ENCODE peak calls at places on chromosomes 11 and 22, in eight cellular contexts. K is psoas muscle, F is lung, Y is brain microvascular endothelial cell, E is vagina, O is pancreas, T is esophagus squamous epithelium, L is mammary epithelial cell. Q is an unnamed sample. For H3K27me3, the result is how much of the 10 kb centered on the place peaks cover.

GRCh38 chr11:28679795-28680194 is 571.6 kb downstream of the METTL15 start:
- DNase-seq in K (no peak), F (no peak), Y (peak), E (no peak), O (no peak), T (no peak), L (no peak), Q (no peak)

GRCh38 chr22:46023558-46023981 is 46.6 kb upstream of the WNT7B start:
- DNase-seq in K (no peak), F (no peak), Y (no peak), E (no peak), O (no peak), T (no peak), L (no peak), Q (no peak)

GRCh38 chr22:43127166-43127908 is 15.9 kb downstream of the MCAT start:
- DNase-seq in K (no peak), F (no peak), Y (no peak), E (no peak), O (no peak), T (no peak), L (peak), Q (no peak)

GRCh38 chr11:21475276-21475675 is 717.6 kb upstream of the ANO5 start:
- DNase-seq in K (no peak), F (no peak), Y (no peak), E (no peak), O (no peak), T (no peak), L (no peak), Q (no peak)

GRCh38 chr11:73374130-73374529 is 2.1 kb upstream of the RELT start:
- DNase-seq in K (no peak), F (no peak), Y (no peak), E (no peak), O (no peak), T (no peak), L (no peak), Q (no peak)

GRCh38 chr11:81444306-81444705 is 1289.4 kb downstream of the FAM181B start:
- DNase-seq in K (no peak), F (no peak), Y (no peak), E (no peak), O (no peak), T (no peak), L (no peak), Q (no peak)

GRCh38 chr22:26330971-26331625 is 98.0 kb upstream of the ASPHD2 start:
- DNase-seq in K (peak), F (peak), Y (peak), E (no peak), O (peak), T (no peak), L (peak), Q (peak)

GRCh38 chr11:132022718-132023117 is 652.3 kb downstream of the NTM start:
- DNase-seq in K (no peak), F (no peak), Y (no peak), E (no peak), O (no peak), T (no peak), L (no peak), Q (no peak)

GRCh38 chr11:108616549-108616948 is 23.0 kb upstream of the EXPH5 start:
- DNase-seq in K (no peak), F (no peak), Y (peak), E (no peak), O (no peak), T (no peak), L (peak), Q (no peak)

GRCh38 chr22:36873614-36874308 is 13.0 kb downstream of the NCF4 start:
- DNase-seq in K (no peak), F (peak), Y (peak), E (no peak), O (peak), T (no peak), L (peak), Q (no peak)

GRCh38 chr11:58958500-58958899 is 19.2 kb downstream of the GLYATL1 start:
- DNase-seq in K (no peak), F (no peak), Y (no peak), E (no peak), O (peak), T (no peak), L (no peak), Q (no peak)

GRCh38 chr11:123145220-123145619 is 49.8 kb downstream of the CLMP start:
- DNase-seq in K (peak), F (peak), Y (peak), E (no peak), O (peak), T (no peak), L (peak), Q (no peak)

GRCh38 chr11:33907419-33907818 is 15.5 kb upstream of the LMO2 start:
- DNase-seq in K (no peak), F (no peak), Y (no peak), E (no peak), O (no peak), T (no peak), L (no peak), Q (no peak)

GRCh38 chr22:41812805-41813545 is 12.5 kb downstream of the CCDC134 start:
- DNase-seq in K (no peak), F (no peak), Y (no peak), E (no peak), O (no peak), T (no peak), L (no peak), Q (no peak)

GRCh38 chr22:50305658-50306566 is 1.5 kb downstream of the PLXNB2 start:
- DNase-seq in K (peak), F (peak), Y (peak), E (no peak), O (peak), T (no peak), L (peak), Q (no peak)

GRCh38 chr11:98725471-98725870 is 295.3 kb upstream of the CNTN5 start:
- DNase-seq in K (no peak), F (no peak), Y (no peak), E (no peak), O (no peak), T (no peak), L (no peak), Q (no peak)

GRCh38 chr11:87265915-87266314 is 228.2 kb downstream of the TMEM135 start:
- DNase-seq in K (no peak), F (no peak), Y (no peak), E (no peak), O (no peak), T (no peak), L (no peak), Q (no peak)

GRCh38 chr11:10394229-10395100 is 60.6 kb upstream of the AMPD3 start:
- DNase-seq in K (no peak), F (no peak), Y (peak), E (peak), O (peak), T (no peak), L (no peak), Q (no peak)

GRCh38 chr11:114595571-114595970 is at the start of gene NXPE4:
- DNase-seq in K (no peak), F (no peak), Y (no peak), E (no peak), O (no peak), T (no peak), L (no peak), Q (no peak)

GRCh38 chr11:60942970-60943565 is 8.9 kb downstream of the SLC15A3 start:
- DNase-seq in K (no peak), F (peak), Y (no peak), E (no peak), O (peak), T (no peak), L (peak), Q (no peak)
- H3K27ac ChIP-seq in K (no peak), F (peak), Y (no peak), E (no peak), O (peak), T (peak), L (no peak), Q (no peak)

GRCh38 chr11:5610446-5610845 is 14.0 kb downstream of the TRIM6 start:
- DNase-seq in K (no peak), F (no peak), Y (no peak), E (no peak), O (no peak), T (no peak), L (no peak), Q (no peak)

GRCh38 chr11:5603326-5603725 is 6.9 kb downstream of the TRIM6 start:
- DNase-seq in K (no peak), F (no peak), Y (no peak), E (no peak), O (no peak), T (no peak), L (no peak), Q (no peak)

GRCh38 chr11:5608778-5609177 is 12.3 kb downstream of the TRIM6 start:
- DNase-seq in K (no peak), F (no peak), Y (no peak), E (no peak), O (no peak), T (no peak), L (no peak), Q (no peak)

GRCh38 chr11:5604896-5605295 is 8.5 kb downstream of the TRIM6 start:
- DNase-seq in K (no peak), F (no peak), Y (no peak), E (no peak), O (no peak), T (no peak), L (peak), Q (no peak)

DNA sequence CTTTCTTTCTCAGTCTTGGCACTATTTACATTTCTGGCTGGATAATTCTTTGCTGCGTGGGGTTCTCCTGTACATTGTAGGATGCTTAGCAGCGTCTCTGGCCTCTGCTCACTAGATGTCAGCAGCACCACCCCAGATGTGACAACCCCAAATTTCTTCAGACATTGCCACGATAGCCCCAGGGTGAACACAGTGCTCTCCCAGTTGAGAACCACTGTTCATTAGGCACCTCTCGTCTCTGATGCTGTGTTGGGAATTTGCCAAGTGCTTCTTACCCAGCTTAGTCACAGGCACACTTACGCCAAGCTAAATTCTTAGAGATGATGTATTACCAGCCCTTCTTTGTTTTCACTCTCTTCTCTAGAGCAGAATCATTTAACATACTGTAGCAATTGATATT is 9.4 kb downstream of the TRIM6 start:
- DNase-seq in K (no peak), F (no peak), Y (peak), E (no peak), O (no peak), T (no peak), L (peak), Q (no peak)
- TF ChIP-seq CTCF in K (no peak), F (no peak), Y (peak), E (no peak), O (no peak), T (no peak), L (peak), Q (no peak)

GRCh38 chr11:65321076-65321475 is 6.4 kb downstream of the CDC42EP2 start:
- DNase-seq in K (no peak), F (no peak), Y (no peak), E (no peak), O (no peak), T (no peak), L (no peak), Q (no peak)
- H3K27me3 ChIP-seq in K (under half), F (under half), Y (under half), E (under half), O (under half), T (under half), L (under half), Q (under half)

GRCh38 chr11:116835042-116835772 is 2.2 kb downstream of the APOA1 start:
- DNase-seq in K (peak), F (no peak), Y (no peak), E (no peak), O (no peak), T (no peak), L (no peak), Q (no peak)

GRCh38 chr11:116836648-116837023 is 786 bp downstream of the APOA1 start:
- DNase-seq in K (no peak), F (no peak), Y (no peak), E (no peak), O (no peak), T (no peak), L (no peak), Q (no peak)

GRCh38 chr11:116838321-116839084 is 1.1 kb upstream of the APOA1 start:
- DNase-seq in K (peak), F (no peak), Y (no peak), E (no peak), O (no peak), T (no peak), L (no peak), Q (no peak)

GRCh38 chr11:116835791-116836647 is 1.4 kb downstream of the APOA1 start:
- DNase-seq in K (peak), F (peak), Y (peak), E (no peak), O (peak), T (no peak), L (peak), Q (peak)

DNA sequence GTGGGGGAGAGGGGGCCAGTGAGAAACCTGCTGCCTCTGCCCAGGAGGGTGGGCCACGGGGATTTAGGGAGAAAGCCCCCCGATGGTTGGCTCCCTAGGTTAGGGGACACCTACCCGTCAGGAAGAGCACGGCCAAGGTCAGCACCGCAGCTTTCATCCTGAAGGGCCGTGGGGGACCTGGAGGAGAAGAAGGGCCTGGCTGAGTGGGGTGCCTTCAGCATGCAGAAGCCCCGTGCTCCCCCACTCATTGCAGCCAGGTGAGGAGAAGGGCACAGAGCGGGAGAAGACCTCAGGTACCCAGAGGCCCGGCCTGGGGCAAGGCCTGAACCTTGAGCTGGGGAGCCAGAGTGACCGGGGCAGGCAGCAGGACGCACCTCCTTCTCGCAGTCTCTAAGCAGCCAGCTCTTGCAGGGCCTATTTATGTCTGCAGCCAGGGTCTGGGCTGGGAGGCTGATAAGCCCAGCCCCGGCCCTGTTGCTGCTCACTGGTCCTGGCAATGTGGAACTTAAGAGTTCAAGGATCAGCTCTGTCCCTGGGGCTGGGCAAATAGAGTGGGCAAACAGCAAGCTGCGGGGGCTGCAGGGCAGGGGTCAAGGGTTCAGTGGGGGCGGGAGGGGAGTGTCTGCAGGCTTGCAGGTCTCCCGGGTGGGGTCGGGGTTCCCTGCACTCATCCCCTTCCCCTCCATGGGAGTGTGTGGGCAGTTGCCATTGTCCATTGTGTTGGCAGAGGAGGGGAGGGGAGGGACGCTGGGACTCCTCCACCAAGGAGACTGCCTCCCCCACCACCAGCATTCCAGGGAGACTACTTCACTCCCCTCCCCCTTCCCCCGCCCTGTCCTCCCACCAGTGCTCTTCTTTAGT is at the start of gene APOA1:
- DNase-seq in K (no peak), F (no peak), Y (no peak), E (no peak), O (no peak), T (no peak), L (no peak), Q (no peak)
- H3K27ac ChIP-seq in K (no peak), F (peak), Y (no peak), E (no peak), O (no peak), T (no peak), L (no peak), Q (no peak)

GRCh38 chr11:126281666-126282175 is 1.2 kb upstream of the TIRAP start:
- DNase-seq in K (no peak), F (no peak), Y (no peak), E (no peak), O (no peak), T (no peak), L (no peak), Q (no peak)

GRCh38 chr11:126282361-126282741 is 542 bp upstream of the TIRAP start:
- DNase-seq in K (peak), F (peak), Y (peak), E (no peak), O (peak), T (no peak), L (peak), Q (peak)

GRCh38 chr11:126284829-126285228 is 1.9 kb downstream of the TIRAP start:
- DNase-seq in K (no peak), F (peak), Y (peak), E (no peak), O (peak), T (peak), L (peak), Q (peak)

GRCh38 chr11:126281245-126281644 is 1.6 kb upstream of the TIRAP start:
- DNase-seq in K (no peak), F (peak), Y (no peak), E (no peak), O (no peak), T (no peak), L (no peak), Q (no peak)

DNA sequence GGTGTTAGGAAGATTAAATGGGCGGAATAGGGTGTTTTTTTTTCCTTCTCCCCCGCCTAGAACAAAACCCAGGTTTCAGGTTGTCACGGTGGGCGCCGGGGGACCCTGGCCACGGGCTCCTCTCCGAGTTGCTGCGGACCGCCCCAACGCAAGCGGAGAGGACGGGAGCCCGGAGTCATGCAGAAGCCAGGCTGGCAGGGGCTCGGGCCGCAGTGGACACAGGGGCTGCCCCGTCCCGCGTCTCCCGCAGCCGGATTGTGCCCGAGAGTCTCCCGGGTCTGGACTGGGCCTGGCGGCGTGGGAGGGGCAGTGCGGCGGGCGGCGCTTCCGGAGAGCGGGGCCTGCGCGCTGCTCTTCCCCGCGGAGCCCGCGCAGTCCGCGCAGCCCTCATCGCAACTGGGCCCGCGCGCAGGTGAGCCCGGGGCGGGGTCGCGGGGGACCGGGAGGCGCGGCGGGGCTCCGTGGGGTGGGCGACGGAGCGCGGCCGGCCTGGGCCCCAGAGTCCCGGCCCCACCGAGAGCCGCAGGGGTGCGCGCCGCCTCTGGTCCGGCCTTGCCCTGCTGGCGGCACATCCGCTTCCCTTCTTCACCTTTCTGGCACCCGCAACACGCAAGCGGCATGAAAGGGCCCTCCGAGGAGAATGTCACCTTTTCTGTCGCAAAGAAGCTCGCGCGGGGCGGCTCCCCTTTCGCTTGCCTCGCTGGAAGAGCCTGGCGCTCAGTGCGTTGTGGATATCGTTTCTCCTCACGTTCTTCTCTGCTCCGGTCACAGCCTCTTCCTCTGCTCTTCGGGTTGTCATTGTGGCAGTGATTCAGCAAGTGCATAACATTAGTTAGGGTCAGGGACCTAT is at the start of gene TIRAP:
- DNase-seq in K (peak), F (peak), Y (peak), E (no peak), O (peak), T (no peak), L (peak), Q (peak)
- TF ChIP-seq CTCF in K (peak), F (no peak), Y (peak), E (no peak), O (no peak), T (no peak), L (no peak), Q (no peak)

DNA sequence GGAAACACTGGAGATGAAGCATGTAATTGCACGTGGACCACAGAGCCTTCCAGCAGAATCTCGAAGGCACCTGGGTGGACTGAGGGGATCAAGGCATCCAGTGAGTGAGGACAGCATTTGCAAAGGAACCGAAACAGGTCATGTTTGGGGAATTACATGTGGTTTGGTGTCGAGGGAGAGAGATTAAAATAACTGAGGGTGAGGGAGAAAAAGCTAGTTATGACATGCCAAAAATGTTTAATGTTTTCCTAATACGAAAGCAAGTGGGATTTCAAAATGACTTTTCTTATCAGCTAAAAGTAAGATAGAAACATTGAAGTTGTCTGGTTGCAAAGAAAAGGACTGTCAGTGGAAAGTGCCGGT is 157.1 kb downstream of the BLID start:
- DNase-seq in K (no peak), F (no peak), Y (no peak), E (no peak), O (no peak), T (no peak), L (peak), Q (no peak)
- H3K27me3 ChIP-seq in K (under half), F (under half), Y (under half), E (under half), O (under half), T (under half), L (under half), Q (under half)

DNA sequence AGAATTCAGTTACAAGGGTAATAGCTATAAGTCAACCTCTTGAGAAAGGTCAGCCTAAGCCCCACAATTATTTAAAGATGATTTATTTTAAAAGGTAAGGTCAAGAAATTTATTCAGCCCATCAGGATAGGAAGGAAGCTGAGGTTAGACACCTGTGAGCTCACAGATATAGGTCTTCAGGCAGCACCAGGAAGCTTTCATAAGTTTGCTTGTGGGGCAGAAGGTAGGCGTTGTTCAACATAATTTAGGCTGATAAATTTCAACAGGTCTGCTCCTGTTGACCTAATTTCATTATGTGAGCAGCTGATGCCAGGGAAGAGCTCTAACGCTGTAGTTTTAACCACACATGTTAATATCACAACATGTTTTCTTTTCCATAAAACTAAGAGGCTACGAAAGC is 118.1 kb upstream of the APOA1 start:
- DNase-seq in K (no peak), F (no peak), Y (no peak), E (no peak), O (no peak), T (no peak), L (no peak), Q (no peak)
- H3K27ac ChIP-seq in K (peak), F (no peak), Y (no peak), E (no peak), O (no peak), T (no peak), L (no peak), Q (no peak)